ENCODE peak calls at places on chromosomes 2 and 18, in five cellular contexts. E is brain microvascular endothelial cell, K is MM.1S, W is tibial nerve, P is dorsolateral prefrontal cortex. O is an unnamed sample.

GRCh38 chr2:54773838-54774237 is 50.4 kb downstream of the EML6 start:
- DNase-seq in E (no peak), K (no peak), W (no peak), P (no peak), O (no peak)

GRCh38 chr2:157746234-157746950 is 117.7 kb upstream of the ACVR1C start:
- DNase-seq in E (peak), K (no peak), W (no peak), P (no peak), O (no peak)

GRCh38 chr2:133270550-133270949 is 297.7 kb downstream of the NCKAP5 start:
- DNase-seq in E (no peak), K (no peak), W (no peak), P (no peak), O (no peak)

GRCh38 chr2:161077367-161078210 is 82.6 kb upstream of the TANK start:
- DNase-seq in E (peak), K (no peak), W (peak), P (no peak), O (no peak)

GRCh38 chr18:37537868-37538525 is 27.6 kb downstream of the CELF4 start:
- DNase-seq in E (peak), K (peak), W (peak), P (peak), O (peak)

GRCh38 chr2:73111300-73112025 is 1.3 kb downstream of the RAB11FIP5 start:
- DNase-seq in E (no peak), K (peak), W (no peak), P (no peak), O (no peak)

GRCh38 chr2:177721087-177721486 is 328.5 kb downstream of the AGPS start:
- DNase-seq in E (no peak), K (no peak), W (no peak), P (no peak), O (no peak)

GRCh38 chr2:31660812-31661335 is 80.1 kb upstream of the SRD5A2 start:
- DNase-seq in E (no peak), K (no peak), W (no peak), P (no peak), O (no peak)

GRCh38 chr2:67295406-67295805 is 101.7 kb upstream of the ETAA1 start:
- DNase-seq in E (no peak), K (no peak), W (no peak), P (no peak), O (no peak)

GRCh38 chr2:228798931-228799588 is 472.0 kb downstream of the PID1 start:
- DNase-seq in E (no peak), K (no peak), W (no peak), P (no peak), O (no peak)

GRCh38 chr2:179818546-179818945 is 42.9 kb downstream of the ZNF385B start:
- DNase-seq in E (peak), K (no peak), W (no peak), P (no peak), O (no peak)

GRCh38 chr2:228015741-228016140 is 144.3 kb downstream of the DAW1 start:
- DNase-seq in E (no peak), K (no peak), W (no peak), P (no peak), O (no peak)

GRCh38 chr2:98912957-98913915 is 22.8 kb downstream of the CRACDL start:
- DNase-seq in E (no peak), K (no peak), W (no peak), P (no peak), O (no peak)

GRCh38 chr2:60520917-60521539 is 32.4 kb downstream of the BCL11A start:
- DNase-seq in E (no peak), K (no peak), W (no peak), P (no peak), O (no peak)

GRCh38 chr2:238105506-238106338 is 5.6 kb downstream of the ESPNL start:
- DNase-seq in E (no peak), K (no peak), W (no peak), P (peak), O (peak)

DNA sequence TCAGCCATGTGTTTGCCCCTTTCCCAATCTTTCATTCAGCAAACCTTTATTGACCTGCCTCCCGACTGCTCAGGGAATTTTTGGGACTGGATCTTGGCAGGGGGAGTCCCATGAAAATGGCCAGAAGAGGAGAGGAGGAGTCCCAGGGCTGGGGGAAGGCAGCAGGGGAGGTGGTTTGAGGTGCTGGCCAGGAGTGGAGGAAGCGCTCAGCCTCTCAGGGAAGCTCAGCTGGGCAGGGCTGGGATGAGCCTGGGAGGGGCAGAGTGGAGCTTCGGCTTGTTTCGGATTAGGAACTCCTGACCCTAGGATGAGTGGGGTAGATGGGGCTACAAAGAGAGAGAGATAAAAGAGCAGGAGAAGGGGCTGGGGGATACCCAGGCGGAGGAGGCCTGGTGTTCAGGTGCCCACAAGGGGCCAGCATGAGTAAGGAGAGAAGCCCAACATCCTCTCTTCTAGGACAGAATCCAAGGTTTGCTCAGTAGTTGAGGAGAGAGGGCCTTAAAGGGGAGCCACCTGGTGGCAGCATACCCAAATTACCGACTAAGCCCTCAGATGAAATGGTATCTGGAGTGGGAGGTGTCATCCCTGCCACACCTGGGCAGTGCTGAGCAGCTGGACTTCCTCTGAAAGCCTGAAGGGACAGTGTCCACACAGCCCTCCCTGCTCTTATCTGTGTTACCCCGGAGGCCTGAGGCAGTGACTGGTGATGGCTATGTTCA is 91.1 kb downstream of the INHBB start:
- DNase-seq in E (peak), K (peak), W (no peak), P (no peak), O (no peak)
- TF ChIP-seq CTCF in E (peak), K (peak), W (no peak), P (no peak), O (peak)

DNA sequence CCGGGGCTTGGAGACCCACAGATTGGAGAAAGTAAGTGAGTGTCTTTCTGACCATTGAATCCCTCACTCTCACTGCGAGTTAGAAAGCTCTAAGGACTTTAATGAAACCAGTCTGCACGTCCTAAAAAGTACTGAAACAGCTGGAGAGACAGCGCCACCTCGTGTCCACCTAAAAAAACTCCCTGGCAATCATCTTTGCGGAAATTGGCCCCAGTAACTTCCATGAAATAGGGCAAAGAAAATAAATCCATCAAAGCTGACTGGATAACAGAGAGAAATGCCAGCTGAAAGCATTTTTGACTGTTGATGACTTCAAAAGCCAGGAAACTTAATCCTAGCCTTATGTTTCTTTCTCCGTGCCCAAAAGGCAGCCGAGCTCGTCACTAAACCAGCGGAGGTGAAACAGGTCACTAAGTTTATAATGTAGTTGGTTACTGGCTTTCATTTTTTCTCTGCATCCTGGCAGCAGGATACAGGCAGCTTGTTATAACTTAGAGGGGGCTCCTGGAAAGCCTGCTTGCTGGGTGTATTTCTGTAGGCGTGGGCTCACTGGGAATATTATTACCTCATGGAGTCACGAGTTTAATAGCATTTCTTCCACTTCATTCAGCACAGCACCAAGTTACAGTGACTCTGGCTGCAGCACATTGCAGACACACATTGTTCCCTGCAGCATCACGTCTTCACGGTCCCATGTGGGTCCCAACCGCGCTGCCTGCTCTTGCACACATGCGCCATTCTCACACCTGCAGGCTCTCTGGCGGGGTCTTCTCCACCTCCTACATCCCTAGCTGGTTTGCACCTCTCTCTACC is 266.5 kb downstream of the HRH4 start:
- DNase-seq in E (peak), K (peak), W (peak), P (no peak), O (peak)
- H3K4me3 ChIP-seq in E (no peak), K (peak), W (peak), P (peak), O (peak)

GRCh38 chr2:30257266-30258214 is 26.2 kb downstream of the LBH start:
- DNase-seq in E (no peak), K (no peak), W (no peak), P (no peak), O (no peak)
- H3K27ac ChIP-seq in E (no peak), K (no peak), W (no peak), P (no peak), O (no peak)

DNA sequence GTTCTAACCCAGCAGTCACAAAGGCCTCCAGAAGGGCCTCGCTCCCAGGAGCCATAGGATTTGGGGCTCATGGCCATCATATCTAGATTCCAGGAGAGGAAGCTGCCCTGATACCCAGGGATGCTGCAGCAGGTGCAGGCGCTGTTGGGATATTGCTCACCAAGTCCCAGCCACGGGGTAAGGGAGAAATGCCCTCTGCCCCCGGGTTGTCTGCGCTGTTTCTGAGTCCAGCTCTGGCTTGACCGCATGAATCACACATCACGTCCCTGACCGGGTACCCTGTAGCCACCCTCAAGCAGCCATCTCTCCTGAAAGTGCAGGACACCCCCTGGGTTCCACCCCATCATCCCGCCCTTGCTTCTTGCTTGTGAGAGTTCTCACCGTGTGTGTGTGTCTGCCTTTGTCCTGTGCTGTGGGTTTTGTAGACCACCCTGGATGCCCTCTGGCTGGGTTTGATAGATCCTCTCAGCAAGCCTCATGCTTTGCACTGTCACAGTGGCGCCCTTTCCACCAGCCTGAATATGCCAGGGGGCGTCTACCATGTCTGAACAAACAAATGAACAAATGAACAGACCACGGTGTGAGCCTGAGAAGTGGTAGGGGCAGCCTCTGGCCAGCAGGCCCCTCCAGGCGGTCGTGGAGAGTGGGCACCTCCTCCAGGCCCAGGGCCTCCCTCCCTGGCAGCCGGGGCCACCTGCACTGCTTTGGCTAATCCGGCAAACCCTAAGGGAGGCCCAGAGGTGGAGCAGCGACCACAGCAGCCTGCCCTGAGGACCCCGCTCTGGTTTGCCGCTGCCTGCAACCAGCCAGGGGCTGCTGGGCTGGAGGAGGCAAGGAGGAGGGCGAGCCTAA is 32.1 kb downstream of the ADRA2B start:
- DNase-seq in E (no peak), K (no peak), W (peak), P (no peak), O (no peak)
- TF ChIP-seq CTCF in E (no peak), K (no peak), W (no peak), P (no peak), O (no peak)

DNA sequence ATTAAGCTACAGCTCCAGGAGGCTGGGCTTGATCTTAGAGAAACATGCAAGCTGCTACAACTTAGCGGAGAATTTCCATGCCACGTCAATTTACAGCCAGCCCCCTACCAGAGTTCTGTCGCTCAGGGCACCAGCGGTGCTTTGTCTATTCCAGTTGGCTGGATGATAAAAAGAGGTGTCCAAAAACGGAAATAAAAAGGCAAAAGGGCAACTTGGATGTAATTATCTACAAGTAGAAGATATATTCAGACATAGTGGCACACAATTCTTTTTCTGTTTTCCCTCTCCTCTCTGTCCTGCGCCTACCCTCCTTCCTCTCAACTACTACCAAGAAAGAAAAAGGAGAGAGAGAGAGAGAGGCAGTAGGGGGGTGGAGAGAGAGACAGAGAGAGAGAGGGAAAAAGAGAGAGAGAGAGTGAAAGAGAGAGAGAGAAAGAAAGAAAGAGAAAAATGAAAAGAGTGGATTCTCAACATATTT is 363 bp upstream of the RFTN2 start:
- DNase-seq in E (peak), K (no peak), W (peak), P (no peak), O (no peak)
- H3K4me3 ChIP-seq in E (peak), K (no peak), W (peak), P (peak), O (peak)

DNA sequence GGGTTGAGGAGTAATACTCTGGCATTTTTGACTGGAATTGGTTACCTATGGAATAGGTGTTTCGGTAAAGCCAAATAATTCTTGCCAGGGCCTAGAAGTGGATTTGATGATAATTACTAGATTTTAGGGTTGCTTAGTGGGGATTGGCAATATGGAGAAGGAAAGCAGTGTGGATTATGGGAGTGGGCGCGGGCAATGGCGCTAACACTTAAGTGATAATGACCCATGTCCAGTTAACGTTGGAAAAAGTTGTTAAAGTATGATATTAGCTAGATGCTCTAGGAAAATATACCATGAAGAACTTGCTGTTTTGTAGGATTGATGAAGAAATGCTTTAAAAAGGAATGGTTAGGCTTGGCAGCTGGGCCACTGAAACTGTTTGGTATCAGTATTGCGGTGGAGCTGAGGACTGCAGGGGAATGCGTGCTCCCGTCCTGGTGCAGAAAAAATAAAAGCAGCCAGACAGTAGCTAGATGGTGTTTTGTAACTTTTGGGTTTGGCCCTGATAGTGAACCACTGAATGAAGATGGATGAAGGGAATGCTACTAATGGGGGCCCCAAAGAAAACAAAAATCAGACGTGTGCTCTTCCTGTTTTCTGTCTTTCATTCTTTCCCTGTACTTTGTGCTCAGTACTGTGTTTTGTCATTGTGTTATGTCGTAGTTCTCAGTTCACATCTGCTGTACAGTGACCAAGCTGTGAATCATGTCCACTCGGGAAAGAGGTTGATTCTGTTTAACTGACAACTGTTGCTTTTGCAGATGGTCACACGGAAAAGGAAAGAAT is 937 bp downstream of the INSIG2 start:
- DNase-seq in E (peak), K (peak), W (no peak), P (no peak), O (no peak)
- H3K27ac ChIP-seq in E (peak), K (peak), W (no peak), P (no peak), O (peak)

GRCh38 chr2:219998099-219998498 is 370.7 kb downstream of the SLC4A3 start:
- DNase-seq in E (no peak), K (no peak), W (no peak), P (no peak), O (no peak)
- TF ChIP-seq CTCF in E (peak), K (no peak), W (no peak), P (no peak), O (no peak)

GRCh38 chr2:171627412-171627811 is 59.9 kb upstream of the DYNC1I2 start:
- DNase-seq in E (no peak), K (no peak), W (no peak), P (no peak), O (no peak)

GRCh38 chr2:171626949-171627348 is 60.3 kb upstream of the DYNC1I2 start:
- DNase-seq in E (no peak), K (no peak), W (no peak), P (no peak), O (no peak)

GRCh38 chr2:171629113-171629512 is 58.2 kb upstream of the DYNC1I2 start:
- DNase-seq in E (no peak), K (no peak), W (no peak), P (no peak), O (no peak)

GRCh38 chr2:171630812-171631626 is 56.2 kb upstream of the DYNC1I2 start:
- DNase-seq in E (peak), K (no peak), W (no peak), P (no peak), O (no peak)
- H3K4me3 ChIP-seq in E (no peak), K (no peak), W (no peak), P (no peak), O (no peak)

GRCh38 chr2:162333968-162334367 is 10.0 kb upstream of the GCA start:
- DNase-seq in E (peak), K (peak), W (peak), P (no peak), O (no peak)
- H3K27ac ChIP-seq in E (no peak), K (no peak), W (no peak), P (no peak), O (no peak)

GRCh38 chr2:108945969-108946368 is 43.1 kb downstream of the EDAR start:
- DNase-seq in E (no peak), K (no peak), W (no peak), P (no peak), O (no peak)

GRCh38 chr2:108946442-108946841 is 42.6 kb downstream of the EDAR start:
- DNase-seq in E (no peak), K (no peak), W (no peak), P (no peak), O (no peak)

GRCh38 chr2:108943067-108943350 is 46.0 kb downstream of the EDAR start:
- DNase-seq in E (no peak), K (no peak), W (no peak), P (no peak), O (no peak)

GRCh38 chr2:108942231-108943066 is 46.6 kb downstream of the EDAR start:
- DNase-seq in E (no peak), K (no peak), W (no peak), P (no peak), O (no peak)

DNA sequence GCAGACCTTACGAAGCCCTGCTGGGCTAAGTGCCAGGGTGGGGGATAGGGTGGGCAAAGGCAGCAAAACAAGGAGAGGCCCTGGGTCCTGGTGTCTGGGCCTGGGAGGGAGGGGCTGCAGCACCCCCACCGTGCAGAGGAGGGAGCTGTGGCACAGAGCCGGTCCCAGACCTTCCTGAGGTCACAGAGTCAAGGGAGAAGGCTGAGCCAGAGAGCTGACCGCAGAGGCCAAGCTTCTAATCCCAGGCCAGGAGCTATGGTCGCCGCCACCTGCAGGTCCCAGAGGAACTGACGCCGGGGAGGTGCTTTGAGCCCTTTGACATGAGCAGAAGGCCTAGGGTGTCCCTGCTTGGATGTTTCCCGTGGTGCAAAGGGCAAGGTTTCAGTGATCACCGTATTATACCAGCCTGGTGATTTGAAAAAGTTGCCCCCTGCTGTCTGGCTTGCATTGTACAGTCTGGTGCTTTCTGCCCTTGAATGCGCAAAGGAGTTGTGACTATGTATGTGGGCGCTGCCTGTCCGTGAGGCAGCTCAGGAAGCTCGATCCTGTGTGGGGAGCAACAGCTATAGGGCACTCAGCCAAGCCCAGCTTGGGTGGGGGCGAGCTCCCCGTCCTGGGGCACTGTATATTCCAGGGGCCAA is 44.3 kb downstream of the EDAR start:
- DNase-seq in E (no peak), K (no peak), W (no peak), P (no peak), O (no peak)
- TF ChIP-seq CTCF in E (peak), K (no peak), W (no peak), P (no peak), O (no peak)